ENCODE peak calls at places on chromosomes 4 and X, in five cellular contexts. U, S, T, L and E are unnamed samples.

GRCh38 chr4:1610791-1611500 is 73.2 kb downstream of the FAM53A start:
- DNase-seq in L (no peak), U (no peak), T (no peak), S (no peak), E (peak)

GRCh38 chrX:65607070-65607742 is 60.2 kb upstream of the MSN start:
- DNase-seq in U (no peak), L (no peak), S (no peak), T (no peak), E (no peak)

GRCh38 chrX:129718701-129719100 is 20.1 kb upstream of the XPNPEP2 start:
- DNase-seq in U (no peak), T (no peak), S (no peak), L (no peak), E (no peak)

GRCh38 chr4:27616166-27616565 is 755.5 kb downstream of the STIM2 start:
- DNase-seq in S (no peak), U (no peak), T (no peak), L (no peak), E (no peak)

GRCh38 chrX:72492499-72492898 is 80.1 kb downstream of the HDAC8 start:
- DNase-seq in T (no peak), U (no peak), S (no peak), L (no peak), E (no peak)

GRCh38 chr4:144504853-144505252 is 141.1 kb upstream of the HHIP start:
- DNase-seq in L (no peak), S (no peak), U (no peak), T (no peak), E (no peak)

GRCh38 chrX:150094375-150094774 is 156.1 kb upstream of the EOLA2 start:
- DNase-seq in U (no peak), T (no peak), L (no peak), S (no peak), E (no peak)

GRCh38 chr4:17310269-17310652 is 201.6 kb downstream of the QDPR start:
- DNase-seq in L (peak), T (no peak), S (no peak), U (no peak), E (no peak)

GRCh38 chrX:123357941-123358340 is 173.9 kb downstream of the GRIA3 start:
- DNase-seq in U (no peak), L (peak), T (no peak), S (no peak), E (no peak)

GRCh38 chrX:151370906-151371305 is 26.1 kb upstream of the VMA21 start:
- DNase-seq in S (no peak), T (no peak), U (peak), L (no peak), E (no peak)

GRCh38 chrX:57227691-57228090 is 58.8 kb upstream of the FAAH2 start:
- DNase-seq in T (no peak), L (no peak), U (no peak), S (no peak), E (no peak)

GRCh38 chrX:118062048-118062789 is 54.4 kb downstream of the KLHL13 start:
- DNase-seq in L (no peak), U (no peak), T (no peak), S (no peak), E (no peak)

GRCh38 chrX:115372026-115372610 is 82.6 kb downstream of the LUZP4 start:
- DNase-seq in L (no peak), S (no peak), T (no peak), U (no peak), E (no peak)

GRCh38 chr4:120440730-120441129 is 374.1 kb upstream of the MAD2L1 start:
- DNase-seq in U (no peak), S (no peak), T (no peak), L (no peak), E (no peak)

GRCh38 chr4:139768913-139769312 is 103.3 kb downstream of the MGST2 start:
- DNase-seq in T (no peak), L (no peak), S (peak), U (no peak), E (no peak)

GRCh38 chrX:10156199-10157031 is at the start of gene CLCN4:
- DNase-seq in S (peak), U (peak), L (no peak), T (peak), E (peak)

GRCh38 chr4:10117424-10118354 is 1.1 kb upstream of the WDR1 start:
- DNase-seq in S (no peak), T (peak), U (no peak), L (peak), E (peak)

GRCh38 chrX:130264573-130264972 is 4.1 kb downstream of the ZNF280C start:
- DNase-seq in T (no peak), U (no peak), S (no peak), L (no peak), E (no peak)

DNA sequence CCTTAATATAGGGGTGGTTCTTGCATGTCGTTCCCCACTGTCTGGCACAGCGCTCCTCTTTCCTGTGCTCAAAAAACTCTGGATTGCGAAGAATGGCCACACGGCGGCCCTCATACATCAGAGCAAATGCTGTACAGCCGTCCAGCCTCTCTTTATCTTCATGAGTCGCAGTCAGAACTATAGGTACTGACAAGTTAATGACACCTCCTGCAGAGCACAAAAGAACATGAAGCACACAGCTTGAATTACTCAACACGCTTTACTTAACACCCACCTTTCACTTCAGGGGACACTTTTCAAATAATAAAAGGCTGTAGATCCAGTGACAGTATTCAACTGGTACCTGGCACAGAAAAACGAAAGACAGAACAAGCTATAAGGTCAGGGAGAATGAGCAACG is 65.3 kb downstream of the PAPSS1 start:
- DNase-seq in T (no peak), S (no peak), L (no peak), U (no peak), E (no peak)
- TF ChIP-seq EP300 in T (no peak), S (no peak), L (no peak), U (no peak), E (no peak)

GRCh38 chrX:42117318-42117717 is 194.0 kb upstream of the CASK start:
- DNase-seq in T (no peak), U (no peak), L (no peak), S (no peak), E (no peak)

GRCh38 chrX:42123369-42123768 is 200.0 kb upstream of the CASK start:
- DNase-seq in L (no peak), U (no peak), T (no peak), S (no peak), E (no peak)

DNA sequence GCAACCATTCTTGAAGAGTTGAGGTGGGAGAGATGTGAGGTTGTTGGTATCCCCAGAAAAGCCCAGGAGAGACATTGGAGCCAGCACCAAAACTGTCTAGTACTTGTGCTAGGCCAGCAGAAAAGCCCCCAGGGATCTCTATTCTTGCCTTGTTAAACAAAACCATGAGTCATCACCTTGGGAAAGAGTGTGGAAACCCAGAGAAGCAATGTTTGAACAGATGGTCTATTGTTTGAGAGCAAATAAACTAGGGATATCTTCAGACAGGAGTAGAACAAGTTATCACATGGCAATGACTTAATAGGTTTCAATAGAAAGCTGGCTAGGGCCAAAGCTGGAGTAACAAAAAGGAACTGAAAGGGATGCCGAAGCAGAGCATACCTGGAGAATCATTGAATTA is 195.7 kb upstream of the CASK start:
- DNase-seq in T (no peak), S (no peak), L (no peak), U (no peak), E (no peak)
- TF ChIP-seq CTCF in T (no peak), S (no peak), L (no peak), U (no peak), E (no peak)

GRCh38 chr4:126733301-126733700 is 899.5 kb upstream of the INTU start:
- DNase-seq in T (no peak), L (no peak), S (no peak), U (no peak), E (no peak)
- TF ChIP-seq EP300 in T (no peak), L (no peak), S (no peak), U (no peak), E (no peak)

GRCh38 chr4:94000559-94000958 is 172.0 kb downstream of the ATOH1 start:
- DNase-seq in L (no peak), S (no peak), U (no peak), T (no peak), E (no peak)
- TF ChIP-seq CTCF in L (no peak), S (no peak), U (no peak), T (no peak), E (no peak)

DNA sequence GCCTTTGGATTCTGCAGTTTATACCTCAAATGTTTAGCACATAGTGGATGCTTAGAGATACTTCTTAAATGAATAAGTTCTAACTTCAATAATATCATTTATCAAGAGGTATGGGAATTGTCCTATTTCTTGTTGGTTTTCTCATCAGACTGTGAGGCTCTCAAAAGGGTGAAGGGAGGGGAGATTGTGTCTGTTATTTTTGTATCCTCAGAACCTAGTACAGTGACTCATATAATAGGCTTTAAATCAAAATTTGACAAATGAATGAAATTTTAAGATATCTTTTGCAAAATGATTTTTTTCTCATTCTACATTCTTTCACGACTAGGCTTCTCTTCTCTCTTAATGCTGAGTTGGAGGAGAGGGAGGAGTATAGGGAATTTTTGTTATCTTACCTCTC is 89.5 kb downstream of the KDR start:
- DNase-seq in L (no peak), S (no peak), T (no peak), U (no peak), E (no peak)
- TF ChIP-seq EP300 in L (no peak), S (no peak), T (no peak), U (no peak), E (no peak)

GRCh38 chr4:6702761-6703160 is 6.9 kb downstream of the MRFAP1L1 start:
- DNase-seq in U (no peak), S (no peak), T (no peak), L (no peak), E (no peak)

GRCh38 chr4:6703786-6704185 is 5.9 kb downstream of the MRFAP1L1 start:
- DNase-seq in L (no peak), U (no peak), S (no peak), T (no peak), E (no peak)

GRCh38 chr4:6699903-6700302 is 6.2 kb downstream of the S100P start:
- DNase-seq in T (no peak), U (no peak), L (no peak), S (no peak), E (no peak)

GRCh38 chr4:6705638-6706037 is 4.0 kb downstream of the MRFAP1L1 start:
- DNase-seq in S (no peak), L (no peak), U (no peak), T (no peak), E (no peak)

GRCh38 chr4:6701371-6701770 is 7.7 kb downstream of the S100P start:
- DNase-seq in U (no peak), T (no peak), L (no peak), S (no peak), E (no peak)
- TF ChIP-seq CTCF in U (peak), T (no peak), L (no peak), S (no peak), E (no peak)

GRCh38 chr4:57051524-57051923 is 58.7 kb downstream of the IGFBP7 start:
- DNase-seq in T (no peak), S (no peak), U (no peak), L (no peak), E (no peak)
- TF ChIP-seq EP300 in T (no peak), S (no peak), U (no peak), L (no peak), E (no peak)